ENCODE peak calls at places on chromosomes 6 and 20, in six cellular contexts. T is memory B cell, N is SK-N-SH, X is stomach, P is fibroblast of the conjunctiva, A is Panc1. D is an unnamed sample.

GRCh38 chr6:84773431-84774173 is 9.2 kb upstream of the TBX18 start:
- DNase-seq in T (no peak), N (peak), X (no peak), P (no peak), A (no peak), D (no peak)

GRCh38 chr6:92126088-92126487 is 1293.3 kb downstream of the EPHA7 start:
- DNase-seq in T (no peak), N (no peak), X (no peak), P (no peak), A (no peak), D (no peak)

GRCh38 chr6:37314803-37315515 is 38.8 kb upstream of the RNF8 start:
- DNase-seq in T (no peak), N (peak), X (peak), P (peak), A (no peak), D (peak)

GRCh38 chr20:20084296-20084752 is 32.0 kb downstream of the CFAP61 start:
- DNase-seq in T (no peak), N (no peak), X (no peak), P (no peak), A (no peak), D (no peak)

GRCh38 chr6:37783025-37783825 is 36.3 kb upstream of the ZFAND3 start:
- DNase-seq in T (no peak), N (peak), X (no peak), P (peak), A (no peak), D (peak)

GRCh38 chr6:113594726-113595125 is 262.4 kb upstream of the MARCKS start:
- DNase-seq in T (no peak), N (no peak), X (no peak), P (no peak), A (no peak), D (no peak)

GRCh38 chr20:41469868-41470267 is 103.2 kb upstream of the EMILIN3 start:
- DNase-seq in T (no peak), N (no peak), X (no peak), P (no peak), A (no peak), D (no peak)

GRCh38 chr6:140020207-140020791 is 645.9 kb upstream of the CITED2 start:
- DNase-seq in T (no peak), N (no peak), X (no peak), P (no peak), A (no peak), D (no peak)

GRCh38 chr6:8391934-8392333 is 43.4 kb downstream of the SLC35B3 start:
- DNase-seq in T (no peak), N (peak), X (no peak), P (no peak), A (no peak), D (no peak)

GRCh38 chr6:4281341-4282293 is 146.2 kb upstream of the ECI2 start:
- DNase-seq in T (peak), N (no peak), X (peak), P (no peak), A (no peak), D (peak)

GRCh38 chr20:24766826-24767622 is 182.0 kb upstream of the CST7 start:
- DNase-seq in T (no peak), N (no peak), X (peak), P (no peak), A (no peak), D (no peak)

GRCh38 chr6:36852481-36853147 is 13.4 kb upstream of the CPNE5 start:
- DNase-seq in T (no peak), N (no peak), X (no peak), P (peak), A (no peak), D (no peak)

GRCh38 chr6:142913511-142914047 is 31.4 kb downstream of the HIVEP2 start:
- DNase-seq in T (peak), N (no peak), X (no peak), P (no peak), A (no peak), D (no peak)

GRCh38 chr6:26249709-26249958 is 115.4 kb upstream of the BTN3A2 start:
- DNase-seq in T (no peak), N (no peak), X (no peak), P (no peak), A (no peak), D (no peak)

GRCh38 chr20:54076259-54076658 is 5.9 kb upstream of the BCAS1 start:
- DNase-seq in T (no peak), N (no peak), X (no peak), P (no peak), A (no peak), D (no peak)

GRCh38 chr20:35821807-35822242 is 50.0 kb downstream of the PHF20 start:
- DNase-seq in T (no peak), N (no peak), X (no peak), P (no peak), A (no peak), D (no peak)

GRCh38 chr6:112007805-112008204 is 46.1 kb upstream of the CCN6 start:
- DNase-seq in T (no peak), N (no peak), X (no peak), P (no peak), A (no peak), D (no peak)

GRCh38 chr6:48744948-48745347 is 634.0 kb upstream of the PTCHD4 start:
- DNase-seq in T (no peak), N (no peak), X (no peak), P (no peak), A (no peak), D (no peak)

GRCh38 chr6:20924911-20925543 is 390.8 kb downstream of the CDKAL1 start:
- DNase-seq in T (no peak), N (no peak), X (no peak), P (no peak), A (no peak), D (no peak)

GRCh38 chr6:84583784-84584183 is 180.6 kb downstream of the TBX18 start:
- DNase-seq in T (no peak), N (no peak), X (no peak), P (no peak), A (no peak), D (no peak)

GRCh38 chr6:3522561-3523287 is 65.9 kb upstream of the SLC22A23 start:
- DNase-seq in T (no peak), N (no peak), X (no peak), P (no peak), A (no peak), D (no peak)

GRCh38 chr6:170102582-170103481 is 188.0 kb downstream of the DLL1 start:
- DNase-seq in T (no peak), N (no peak), X (peak), P (no peak), A (no peak), D (no peak)

GRCh38 chr6:3013901-3014674 is 14.4 kb downstream of the NQO2 start:
- DNase-seq in T (no peak), N (no peak), X (no peak), P (no peak), A (no peak), D (no peak)

GRCh38 chr20:44235702-44236101 is 11.4 kb upstream of the GDAP1L1 start:
- DNase-seq in T (no peak), N (no peak), X (no peak), P (no peak), A (no peak), D (no peak)

GRCh38 chr6:119891206-119891605 is 541.6 kb upstream of the MAN1A1 start:
- DNase-seq in T (no peak), N (no peak), X (no peak), P (no peak), A (no peak), D (no peak)

GRCh38 chr6:148325316-148326068 is 17.1 kb upstream of the SASH1 start:
- DNase-seq in T (no peak), N (no peak), X (no peak), P (no peak), A (no peak), D (no peak)

GRCh38 chr6:75220365-75220764 is 14.5 kb upstream of the COL12A1 start:
- DNase-seq in T (no peak), N (no peak), X (no peak), P (no peak), A (no peak), D (no peak)

GRCh38 chr6:1787894-1788293 is 178.2 kb downstream of the FOXC1 start:
- DNase-seq in T (no peak), N (no peak), X (no peak), P (peak), A (no peak), D (no peak)

GRCh38 chr6:42436825-42437224 is 14.9 kb downstream of the TRERF1 start:
- DNase-seq in T (no peak), N (no peak), X (no peak), P (no peak), A (no peak), D (no peak)

GRCh38 chr20:32544260-32544722 is 40.8 kb downstream of the NOL4L start:
- DNase-seq in T (no peak), N (no peak), X (no peak), P (no peak), A (no peak), D (no peak)

GRCh38 chr6:93416575-93417420 is 2.6 kb downstream of the EPHA7 start:
- DNase-seq in T (no peak), N (peak), X (no peak), P (no peak), A (no peak), D (peak)

GRCh38 chr6:89297695-89298351 is 17.3 kb downstream of the GABRR2 start:
- DNase-seq in T (no peak), N (no peak), X (peak), P (peak), A (peak), D (no peak)

GRCh38 chr20:50341050-50341449 is 150.4 kb downstream of the CEBPB start:
- DNase-seq in T (no peak), N (no peak), X (no peak), P (no peak), A (no peak), D (no peak)

GRCh38 chr6:106547053-106547414 is 82.3 kb downstream of the RTN4IP1 start:
- DNase-seq in T (no peak), N (no peak), X (no peak), P (no peak), A (no peak), D (no peak)

GRCh38 chr6:96836579-96837137 is 619 bp downstream of the GPR63 start:
- DNase-seq in T (peak), N (peak), X (no peak), P (no peak), A (no peak), D (no peak)

GRCh38 chr6:422423-423061 is 31.0 kb downstream of the IRF4 start:
- DNase-seq in T (no peak), N (no peak), X (no peak), P (peak), A (peak), D (no peak)

GRCh38 chr20:61742097-61742805 is 323.4 kb downstream of the TAF4 start:
- DNase-seq in T (no peak), N (no peak), X (no peak), P (no peak), A (no peak), D (peak)

GRCh38 chr20:25009218-25010145 is 16.9 kb upstream of the APMAP start:
- DNase-seq in T (no peak), N (no peak), X (no peak), P (no peak), A (no peak), D (no peak)

D was measured in midbrain.